ENCODE peak calls at places on chromosomes 11 and 22, in four cellular contexts. N is adrenal gland, R is prostate gland, D is right lobe of liver. S is an unnamed sample.

GRCh38 chr11:126485021-126485781 is 129.7 kb downstream of the ST3GAL4 start:
- DNase-seq in R (no peak), N (no peak), D (no peak), S (no peak)

GRCh38 chr11:101011881-101012280 is 117.7 kb downstream of the PGR start:
- DNase-seq in R (no peak), D (no peak), N (no peak), S (no peak)

GRCh38 chr11:78109011-78109685 is 29.5 kb upstream of the NDUFC2 start:
- DNase-seq in N (no peak), D (no peak), R (no peak), S (no peak)

GRCh38 chr11:13717331-13717730 is 48.9 kb downstream of the FAR1 start:
- DNase-seq in R (no peak), N (peak; percentile 24), D (no peak), S (no peak)

GRCh38 chr11:75815345-75815983 is 454 bp downstream of the UVRAG start:
- DNase-seq in N (peak; percentile 52), R (no peak), D (no peak), S (no peak)

GRCh38 chr11:76669901-76670474 is 559 bp downstream of the LRRC32 start:
- DNase-seq in N (peak; percentile 53), D (no peak), R (no peak), S (no peak)

GRCh38 chr11:93821617-93822016 is 28.8 kb downstream of the VSTM5 start:
- DNase-seq in N (no peak), R (no peak), D (no peak), S (no peak)

GRCh38 chr11:58006940-58007339 is 16.7 kb upstream of the OR9Q1 start:
- DNase-seq in D (no peak), R (no peak), N (no peak), S (no peak)

GRCh38 chr11:93817426-93818348 is 32.7 kb downstream of the VSTM5 start:
- DNase-seq in D (no peak), R (no peak), N (no peak), S (no peak)

GRCh38 chr11:14981507-14981906 is 9.4 kb upstream of the CALCA start:
- DNase-seq in N (no peak), D (no peak), R (no peak), S (no peak)

GRCh38 chr11:115802641-115803040 is 298.4 kb upstream of the CADM1 start:
- DNase-seq in D (no peak), N (no peak), R (no peak), S (no peak)

GRCh38 chr11:40125054-40125453 is 1334.4 kb downstream of the LRRC4C start:
- DNase-seq in D (no peak), R (no peak), N (no peak), S (no peak)

GRCh38 chr11:4839851-4840549 is 9.0 kb downstream of the OR51S1 start:
- DNase-seq in N (no peak), R (no peak), D (no peak), S (no peak)

GRCh38 chr11:34783816-34784317 is 132.3 kb downstream of the APIP start:
- DNase-seq in D (peak; percentile 76), R (no peak), N (no peak), S (no peak)

GRCh38 chr11:35241531-35241930 is 102.6 kb downstream of the CD44 start:
- DNase-seq in R (no peak), D (no peak), N (no peak), S (no peak)

GRCh38 chr11:30740071-30740470 is 153.9 kb upstream of the MPPED2 start:
- DNase-seq in R (no peak), N (no peak), D (no peak), S (no peak)

GRCh38 chr11:67285541-67286498 is 3.3 kb upstream of the ANKRD13D start:
- DNase-seq in R (no peak), D (no peak), N (no peak), S (peak; percentile 81)

GRCh38 chr11:506238-506949 is 648 bp downstream of the RNH1 start:
- DNase-seq in R (peak; percentile 95), D (peak; percentile 99), N (peak; percentile 98), S (peak; percentile 99)

GRCh38 chr11:134863294-134863693 is 451.3 kb upstream of the B3GAT1 start:
- DNase-seq in N (no peak), D (no peak), R (no peak), S (no peak)

GRCh38 chr11:777288-778255 is at the start of gene GATD1:
- DNase-seq in R (peak; percentile 86), N (peak; percentile 89), D (peak; percentile 95), S (peak; percentile 99)

GRCh38 chr11:119175493-119176077 is 7.1 kb downstream of the NLRX1 start:
- DNase-seq in R (no peak), D (no peak), N (no peak), S (peak; percentile 2)

GRCh38 chr22:45987462-45987861 is 10.5 kb upstream of the WNT7B start:
- DNase-seq in D (no peak), N (no peak), R (no peak), S (no peak)

GRCh38 chr22:45992737-45993136 is 15.8 kb upstream of the WNT7B start:
- DNase-seq in R (no peak), N (no peak), D (no peak), S (no peak)

GRCh38 chr22:45993143-45993692 is 16.3 kb upstream of the WNT7B start:
- DNase-seq in N (no peak), D (no peak), R (no peak), S (no peak)

GRCh38 chr22:45993841-45994240 is 16.9 kb upstream of the WNT7B start:
- DNase-seq in D (no peak), R (no peak), N (no peak), S (no peak)

GRCh38 chr22:45991108-45991507 is 14.1 kb upstream of the WNT7B start:
- DNase-seq in D (no peak), N (no peak), R (no peak), S (no peak)
- H3K27ac ChIP-seq in D (no peak overlapping the region), N (no peak overlapping the region), R (no peak overlapping the region), S (no peak overlapping the region)

DNA sequence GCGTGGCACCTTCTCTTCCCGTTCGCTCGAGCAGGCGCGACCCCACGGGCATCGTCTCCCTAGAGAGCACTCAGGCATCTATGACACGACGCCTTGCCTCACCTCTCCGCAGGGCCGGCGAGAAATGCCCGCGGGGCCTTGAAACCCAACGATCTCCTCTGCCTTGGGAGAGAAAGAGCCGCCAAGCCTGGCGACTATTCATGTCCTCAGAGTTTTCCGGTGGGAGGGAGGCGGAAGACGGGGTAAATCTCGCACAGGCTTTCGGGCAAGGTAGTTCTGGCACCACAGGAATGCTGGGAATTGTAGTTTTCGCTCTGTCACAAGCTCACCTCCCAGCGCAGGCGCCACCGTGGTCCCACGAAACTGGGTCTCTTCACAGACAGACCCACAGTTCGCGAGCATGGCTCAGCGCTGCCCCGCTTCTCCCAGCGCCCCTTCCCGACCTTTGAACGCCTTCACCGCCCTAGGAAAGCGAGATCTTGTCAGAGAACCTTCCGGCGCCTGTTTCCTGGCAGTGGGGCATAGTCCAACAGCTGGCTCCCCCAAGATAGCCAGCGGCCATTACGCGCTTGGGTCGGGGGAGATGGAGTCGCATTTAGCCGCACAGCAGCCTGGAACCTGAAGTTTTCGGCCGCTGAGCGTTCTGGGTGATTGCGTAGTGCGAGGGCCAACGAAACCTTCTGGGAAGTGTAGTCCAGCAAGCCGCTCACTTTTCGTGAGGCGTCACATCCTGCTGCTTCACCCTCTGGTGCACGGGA is at the start of gene CCDC90B:
- DNase-seq in R (peak; percentile 98), N (peak; percentile 98), D (peak; percentile 98), S (peak; percentile 97)
- TF ChIP-seq CTCF in R (peak; percentile 38), N (no peak), D (peak; percentile 55), S (no peak)

GRCh38 chr22:33766056-33766455 is 154.2 kb downstream of the LARGE1 start:
- DNase-seq in N (no peak), R (no peak), D (no peak), S (no peak)
- H3K27ac ChIP-seq in N (no peak overlapping the region), R (no peak overlapping the region), D (no peak overlapping the region), S (no peak overlapping the region)

GRCh38 chr11:120634706-120635105 is 123.2 kb downstream of the GRIK4 start:
- DNase-seq in D (no peak), R (no peak), N (no peak), S (no peak)

GRCh38 chr11:120633630-120634374 is 122.3 kb downstream of the GRIK4 start:
- DNase-seq in D (no peak), N (no peak), R (no peak), S (no peak)

GRCh38 chr11:120629407-120629806 is 117.9 kb downstream of the GRIK4 start:
- DNase-seq in D (no peak), R (no peak), N (no peak), S (no peak)

GRCh38 chr11:120630100-120630499 is 118.6 kb downstream of the GRIK4 start:
- DNase-seq in R (no peak), N (no peak), D (no peak), S (no peak)

DNA sequence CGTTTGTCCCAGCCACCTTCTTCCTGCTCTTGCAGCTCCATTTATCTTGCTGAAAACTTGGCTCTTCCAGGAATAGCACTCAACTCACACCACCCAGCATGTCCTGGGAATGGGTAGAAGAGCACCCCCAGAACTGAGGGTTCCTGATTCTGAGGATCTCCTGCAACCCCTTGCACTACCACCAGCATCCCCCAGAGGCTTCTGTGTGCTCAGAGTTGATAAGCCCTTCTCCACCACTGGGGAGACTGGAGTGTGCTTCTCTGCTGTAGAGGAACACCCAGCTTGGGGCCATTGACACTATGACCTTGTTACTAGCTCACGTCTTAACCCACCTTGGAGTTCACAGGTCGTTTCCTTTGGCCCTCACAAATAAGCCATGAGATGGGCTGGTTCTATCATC is 121.0 kb downstream of the GRIK4 start:
- DNase-seq in D (no peak), R (no peak), N (no peak), S (no peak)
- TF ChIP-seq CTCF in D (no peak), R (no peak), N (no peak), S (no peak)

S was measured in left lung.